ENCODE peak calls at places on chromosomes 5 and 9, in five cellular contexts. G is GM23248, T is heart right ventricle, D is right atrium auricular region, X is cardiac muscle cell. K is an unnamed sample.

GRCh38 chr5:170095687-170096086 is 10.0 kb upstream of the FOXI1 start:
- DNase-seq in G (no peak), X (no peak), T (no peak), D (no peak), K (no peak)

GRCh38 chr9:37026936-37027581 is 7.0 kb downstream of the PAX5 start:
- DNase-seq in T (no peak), X (no peak), G (no peak), D (no peak), K (no peak)

GRCh38 chr5:23013395-23013994 is 160.4 kb upstream of the CDH12 start:
- DNase-seq in G (no peak), D (no peak), X (no peak), T (no peak), K (no peak)

GRCh38 chr5:43041131-43041668 is 1.1 kb upstream of the ANXA2R start:
- DNase-seq in G (no peak), D (peak; percentile 75), T (no peak), X (no peak), K (peak; percentile 48)

GRCh38 chr9:135468866-135469521 is 10.6 kb upstream of the PPP1R26 start:
- DNase-seq in G (peak; percentile 72), D (no peak), X (no peak), T (no peak), K (peak; percentile 16)

GRCh38 chr5:135030123-135030517 is 3.9 kb downstream of the PITX1 start:
- DNase-seq in T (no peak), D (no peak), G (no peak), X (no peak), K (peak; percentile 39)

GRCh38 chr5:67092447-67093023 is 104.1 kb downstream of the CD180 start:
- DNase-seq in G (no peak), T (no peak), D (no peak), X (no peak), K (no peak)

GRCh38 chr9:101514056-101514455 is 19.6 kb upstream of the RNF20 start:
- DNase-seq in D (no peak), T (no peak), X (no peak), G (peak; percentile 81), K (no peak)

GRCh38 chr9:111897831-111898144 is 1.2 kb downstream of the UGCG start:
- DNase-seq in X (no peak), T (no peak), D (no peak), G (peak; percentile 48), K (no peak)

GRCh38 chr5:34057569-34057968 is 14.6 kb upstream of the C1QTNF3 start:
- DNase-seq in X (no peak), T (no peak), G (no peak), D (no peak), K (no peak)

GRCh38 chr9:71719585-71719984 is 48.7 kb downstream of the CEMIP2 start:
- DNase-seq in T (no peak), X (no peak), D (no peak), G (peak; percentile 61), K (no peak)

GRCh38 chr9:27431573-27431972 is 92.5 kb upstream of the IFNK start:
- DNase-seq in G (no peak), D (no peak), X (no peak), T (no peak), K (no peak)

GRCh38 chr5:98109561-98110006 is 663.9 kb upstream of the RGMB start:
- DNase-seq in T (no peak), D (no peak), X (no peak), G (peak; percentile 82), K (peak; percentile 39)

DNA sequence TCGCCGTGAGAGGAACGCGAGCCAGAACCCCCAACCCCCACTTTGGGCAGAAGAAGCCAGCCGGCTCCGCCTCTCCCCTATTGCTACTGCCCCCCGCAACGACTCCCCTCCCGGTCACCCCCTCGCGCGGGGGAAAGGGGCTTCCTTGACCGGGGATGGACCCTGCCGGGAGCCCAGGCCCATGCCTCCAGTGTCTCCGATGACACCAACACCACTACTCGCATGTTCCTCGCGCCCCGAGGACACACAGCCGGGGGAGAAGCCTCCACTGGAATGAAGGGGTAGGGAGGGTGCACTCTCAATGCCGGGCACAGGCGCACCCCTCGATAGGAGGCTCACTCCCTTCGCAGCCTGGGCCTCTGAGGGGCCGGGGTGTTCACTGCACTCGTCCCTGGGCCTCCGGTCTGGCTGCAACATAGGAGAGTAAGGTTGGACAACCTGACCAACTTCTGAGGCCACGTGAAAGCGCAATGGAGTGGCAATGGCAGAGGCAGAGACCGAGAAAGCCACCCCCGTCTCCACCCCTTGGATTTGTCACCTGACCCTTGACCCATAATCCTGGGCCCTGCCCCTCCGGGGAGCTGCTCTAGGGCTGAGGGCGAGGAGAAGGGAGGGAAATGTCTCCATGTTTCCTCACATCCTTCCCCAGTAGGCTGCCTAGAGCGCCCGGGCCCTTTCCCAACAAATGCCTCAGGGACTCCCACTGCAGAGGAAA is 1.0 kb upstream of the CNTFR start:
- DNase-seq in D (peak; percentile 74), G (no peak), X (no peak), T (peak; percentile 32), K (no peak)
- H3K4me3 ChIP-seq in D (peak overlapping the region; percentile 58), G (no peak overlapping the region), X (peak overlapping the region; percentile 65), T (peak overlapping the region; percentile 47), K (no peak overlapping the region)

GRCh38 chr9:130940693-130941576 is 1.9 kb upstream of the FIBCD1 start:
- DNase-seq in T (peak; percentile 73), G (peak; percentile 55), X (peak; percentile 76), D (peak; percentile 65), K (peak; percentile 28)
- H3K27me3 ChIP-seq in T (peaks cover 72% of the 10 kb centered on the region), G (peaks cover 13% of the 10 kb centered on the region), X (peaks cover 58% of the 10 kb centered on the region), D (peaks cover 24% of the 10 kb centered on the region), K (peaks cover 23% of the 10 kb centered on the region)

DNA sequence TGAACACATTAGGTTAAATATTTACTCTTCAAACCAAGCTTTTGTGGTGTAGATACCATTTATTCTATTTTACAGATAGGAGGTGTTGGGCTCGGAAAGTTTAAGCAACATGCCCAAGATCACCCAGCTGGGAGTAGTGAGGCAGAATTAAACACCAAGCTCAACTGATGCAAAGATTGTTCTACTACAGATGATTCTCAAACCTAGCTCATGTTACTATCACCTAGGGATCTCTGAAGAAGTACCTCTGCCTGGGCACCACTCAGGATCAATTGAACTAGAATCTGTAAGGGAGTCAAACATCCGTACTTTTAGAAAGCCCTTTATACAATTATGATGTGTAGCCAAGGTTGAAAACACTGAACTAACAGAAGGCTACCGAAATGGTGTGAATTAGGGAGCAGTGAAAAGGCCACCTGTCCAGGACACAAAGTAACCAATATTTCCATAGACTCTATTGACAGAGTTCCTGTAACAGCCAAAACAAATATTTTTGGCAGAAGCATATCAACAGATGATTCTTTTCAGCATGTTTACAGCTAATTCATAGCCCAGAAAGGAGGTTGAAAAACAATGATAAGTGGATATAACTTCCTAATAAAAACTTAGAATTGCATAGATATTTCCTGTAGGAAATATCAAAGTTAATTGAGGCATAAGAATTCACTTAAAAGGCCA is 158.5 kb upstream of the PTGER4 start:
- DNase-seq in D (no peak), T (no peak), X (no peak), G (no peak), K (no peak)
- H3K9me3 ChIP-seq in D (no peaks in the 10 kb centered on the region), T (no peaks in the 10 kb centered on the region), X (no peaks in the 10 kb centered on the region), G (no peaks in the 10 kb centered on the region), K (no peaks in the 10 kb centered on the region)

DNA sequence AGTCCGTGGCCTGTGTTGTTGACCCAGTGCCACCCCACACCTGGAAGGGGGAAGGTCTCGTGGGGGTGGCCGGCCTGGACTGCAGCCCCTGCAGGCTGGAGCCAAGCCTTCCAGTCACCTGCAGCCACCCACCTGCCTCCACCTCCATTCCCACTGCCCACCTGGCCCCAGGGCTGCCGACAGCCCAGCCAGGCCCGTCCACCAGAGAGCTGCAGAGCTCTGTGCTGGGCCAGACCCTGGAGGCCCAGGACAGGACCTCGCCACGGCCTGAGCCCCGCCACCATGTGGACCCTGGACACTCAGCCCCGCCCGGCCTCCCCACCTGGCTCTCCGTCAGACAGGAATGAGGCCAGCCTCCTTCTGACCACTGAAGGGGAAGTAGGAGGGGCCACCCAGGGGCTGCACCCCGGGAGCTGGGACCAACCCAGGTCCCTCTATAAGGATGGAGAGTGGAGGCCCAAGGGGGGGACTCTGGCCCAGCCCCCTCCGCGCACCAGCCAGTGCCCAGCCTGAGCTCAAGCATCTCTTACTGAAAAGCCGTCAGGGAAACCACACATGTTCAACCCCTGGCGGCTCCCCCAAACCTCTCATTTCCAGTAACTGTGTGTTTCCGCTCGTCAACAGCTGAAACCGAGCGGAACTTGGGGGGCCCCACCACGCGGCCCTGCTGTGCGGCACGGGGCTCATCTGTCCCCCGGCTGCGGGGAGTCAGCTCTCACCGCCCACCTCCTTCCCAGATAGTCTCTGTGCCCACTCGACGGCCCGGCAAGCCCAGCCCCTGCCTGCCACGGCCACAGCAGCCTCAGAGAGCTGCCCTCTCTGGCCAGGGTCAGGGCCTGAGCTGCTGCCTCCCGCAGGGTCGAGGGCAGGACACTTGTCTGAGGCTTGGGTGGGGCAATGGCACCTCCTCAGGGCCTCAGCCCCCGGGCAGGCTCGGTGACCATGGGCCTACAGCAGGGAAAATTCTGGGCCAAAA is 12.8 kb downstream of the NOTCH1 start:
- DNase-seq in X (no peak), D (no peak), T (no peak), G (no peak), K (no peak)
- H3K4me3 ChIP-seq in X (no peak overlapping the region), D (no peak overlapping the region), T (no peak overlapping the region), G (no peak overlapping the region), K (no peak overlapping the region)

GRCh38 chr5:159071382-159071781 is 28.3 kb downstream of the EBF1 start:
- DNase-seq in T (no peak), X (no peak), G (no peak), D (no peak), K (no peak)
- H3K27me3 ChIP-seq in T (no peaks in the 10 kb centered on the region), X (no peaks in the 10 kb centered on the region), G (no peaks in the 10 kb centered on the region), D (no peaks in the 10 kb centered on the region), K (no peaks in the 10 kb centered on the region)